ENCODE peak calls at places on chromosomes 2 and 18, in seven cellular contexts. One of them, this sample, is unnamed.

GRCh38 chr18:34926683-34927082 is 114.5 kb upstream of the MAPRE2 start:
- DNase-seq in OCI-LY7: no peak
- DNase-seq in neural progenitor cell: no peak
- DNase-seq in GM23338: no peak
- DNase-seq in hepatocyte: no peak
- DNase-seq in MM.1S: no peak
- DNase-seq in SK-N-SH: no peak
- DNase-seq in this sample: no peak

GRCh38 chr2:40721595-40721994 is 269.7 kb upstream of the SLC8A1 start:
- DNase-seq in SK-N-SH: no peak
- DNase-seq in MM.1S: no peak
- DNase-seq in OCI-LY7: no peak
- DNase-seq in neural progenitor cell: no peak
- DNase-seq in hepatocyte: no peak
- DNase-seq in GM23338: no peak
- DNase-seq in this sample: peak; percentile 84

GRCh38 chr18:9231852-9232476 is 95.4 kb downstream of the ANKRD12 start:
- DNase-seq in SK-N-SH: no peak
- DNase-seq in OCI-LY7: no peak
- DNase-seq in MM.1S: no peak
- DNase-seq in GM23338: no peak
- DNase-seq in hepatocyte: no peak
- DNase-seq in neural progenitor cell: no peak
- DNase-seq in this sample: no peak

GRCh38 chr2:149018971-149019370 is 19.5 kb upstream of the LYPD6B start:
- DNase-seq in neural progenitor cell: no peak
- DNase-seq in hepatocyte: no peak
- DNase-seq in SK-N-SH: no peak
- DNase-seq in OCI-LY7: no peak
- DNase-seq in MM.1S: no peak
- DNase-seq in GM23338: no peak
- DNase-seq in this sample: no peak

GRCh38 chr2:132489150-132489549 is 72.5 kb downstream of the GPR39 start:
- DNase-seq in OCI-LY7: no peak
- DNase-seq in SK-N-SH: no peak
- DNase-seq in hepatocyte: peak; percentile 63
- DNase-seq in MM.1S: no peak
- DNase-seq in neural progenitor cell: peak; percentile 85
- DNase-seq in GM23338: peak; percentile 73
- DNase-seq in this sample: peak; percentile 50

GRCh38 chr2:68751397-68752339 is 17.1 kb downstream of the ARHGAP25 start:
- DNase-seq in MM.1S: peak; percentile 88
- DNase-seq in hepatocyte: peak; percentile 92
- DNase-seq in neural progenitor cell: peak; percentile 92
- DNase-seq in GM23338: peak; percentile 95
- DNase-seq in SK-N-SH: peak; percentile 83
- DNase-seq in OCI-LY7: peak; percentile 93
- DNase-seq in this sample: peak; percentile 90

GRCh38 chr2:3460831-3461544 is 58.3 kb downstream of the ADI1 start:
- DNase-seq in OCI-LY7: no peak
- DNase-seq in GM23338: no peak
- DNase-seq in SK-N-SH: no peak
- DNase-seq in hepatocyte: no peak
- DNase-seq in neural progenitor cell: no peak
- DNase-seq in MM.1S: no peak
- DNase-seq in this sample: no peak

GRCh38 chr2:215756351-215756731 is 257.0 kb downstream of the MREG start:
- DNase-seq in SK-N-SH: no peak
- DNase-seq in GM23338: no peak
- DNase-seq in OCI-LY7: no peak
- DNase-seq in hepatocyte: no peak
- DNase-seq in MM.1S: no peak
- DNase-seq in neural progenitor cell: no peak
- DNase-seq in this sample: no peak

GRCh38 chr2:207239754-207240494 is 74.2 kb upstream of the KLF7 start:
- DNase-seq in OCI-LY7: no peak
- DNase-seq in MM.1S: no peak
- DNase-seq in GM23338: no peak
- DNase-seq in neural progenitor cell: no peak
- DNase-seq in SK-N-SH: no peak
- DNase-seq in hepatocyte: no peak
- DNase-seq in this sample: peak; percentile 89

GRCh38 chr2:241072151-241072550 is 29.9 kb downstream of the MTERF4 start:
- DNase-seq in OCI-LY7: no peak
- DNase-seq in MM.1S: no peak
- DNase-seq in neural progenitor cell: no peak
- DNase-seq in SK-N-SH: no peak
- DNase-seq in hepatocyte: no peak
- DNase-seq in GM23338: no peak
- DNase-seq in this sample: no peak

GRCh38 chr18:37253424-37254255 is 312.0 kb downstream of the CELF4 start:
- DNase-seq in neural progenitor cell: peak; percentile 89
- DNase-seq in GM23338: peak; percentile 85
- DNase-seq in hepatocyte: peak; percentile 89
- DNase-seq in MM.1S: peak; percentile 50
- DNase-seq in SK-N-SH: peak; percentile 83
- DNase-seq in OCI-LY7: no peak
- DNase-seq in this sample: peak; percentile 25

GRCh38 chr2:68771211-68771721 is 36.7 kb downstream of the ARHGAP25 start:
- DNase-seq in OCI-LY7: no peak
- DNase-seq in GM23338: no peak
- DNase-seq in MM.1S: no peak
- DNase-seq in SK-N-SH: no peak
- DNase-seq in hepatocyte: no peak
- DNase-seq in neural progenitor cell: no peak
- DNase-seq in this sample: no peak

GRCh38 chr18:666177-666576 is 8.7 kb downstream of the TYMS start:
- DNase-seq in GM23338: peak; percentile 61
- DNase-seq in OCI-LY7: no peak
- DNase-seq in SK-N-SH: no peak
- DNase-seq in hepatocyte: no peak
- DNase-seq in neural progenitor cell: peak; percentile 18
- DNase-seq in MM.1S: no peak
- DNase-seq in this sample: peak; percentile 16

GRCh38 chr2:223414646-223415045 is 187.5 kb downstream of the SCG2 start:
- DNase-seq in MM.1S: no peak
- DNase-seq in neural progenitor cell: no peak
- DNase-seq in GM23338: no peak
- DNase-seq in OCI-LY7: no peak
- DNase-seq in SK-N-SH: no peak
- DNase-seq in hepatocyte: peak; percentile 7
- DNase-seq in this sample: peak; percentile 73

GRCh38 chr2:37915773-37916172 is 9.3 kb upstream of the RMDN2 start:
- DNase-seq in GM23338: no peak
- DNase-seq in hepatocyte: no peak
- DNase-seq in neural progenitor cell: no peak
- DNase-seq in SK-N-SH: no peak
- DNase-seq in OCI-LY7: no peak
- DNase-seq in MM.1S: no peak
- DNase-seq in this sample: no peak

GRCh38 chr2:44686561-44686960 is 254.9 kb upstream of the SIX3 start:
- DNase-seq in SK-N-SH: no peak
- DNase-seq in MM.1S: no peak
- DNase-seq in neural progenitor cell: no peak
- DNase-seq in GM23338: no peak
- DNase-seq in hepatocyte: no peak
- DNase-seq in OCI-LY7: no peak
- DNase-seq in this sample: peak; percentile 81
- TF ChIP-seq EZH2phosphoT487 in SK-N-SH: no peak
- TF ChIP-seq EZH2phosphoT487 in MM.1S: no peak
- TF ChIP-seq EZH2phosphoT487 in neural progenitor cell: no peak
- TF ChIP-seq EZH2phosphoT487 in GM23338: no peak
- TF ChIP-seq EZH2phosphoT487 in hepatocyte: no peak
- TF ChIP-seq EZH2phosphoT487 in OCI-LY7: no peak
- TF ChIP-seq EZH2phosphoT487 in this sample: no peak

GRCh38 chr2:36407403-36407802 is 51.8 kb downstream of the CRIM1 start:
- DNase-seq in hepatocyte: no peak
- DNase-seq in GM23338: no peak
- DNase-seq in MM.1S: no peak
- DNase-seq in SK-N-SH: no peak
- DNase-seq in neural progenitor cell: no peak
- DNase-seq in OCI-LY7: no peak
- DNase-seq in this sample: no peak
- H3K4me3 ChIP-seq in hepatocyte: no peak overlapping the region
- H3K4me3 ChIP-seq in GM23338: no peak overlapping the region
- H3K4me3 ChIP-seq in MM.1S: no peak overlapping the region
- H3K4me3 ChIP-seq in SK-N-SH: no peak overlapping the region
- H3K4me3 ChIP-seq in neural progenitor cell: no peak overlapping the region
- H3K4me3 ChIP-seq in OCI-LY7: no peak overlapping the region
- H3K4me3 ChIP-seq in this sample: no peak overlapping the region

GRCh38 chr2:102094917-102095316 is 47.6 kb upstream of the IL1R1 start:
- DNase-seq in MM.1S: no peak
- DNase-seq in neural progenitor cell: no peak
- DNase-seq in SK-N-SH: no peak
- DNase-seq in GM23338: no peak
- DNase-seq in hepatocyte: peak; percentile 86
- DNase-seq in OCI-LY7: no peak
- DNase-seq in this sample: peak; percentile 97
- TF ChIP-seq EZH2phosphoT487 in MM.1S: no peak
- TF ChIP-seq EZH2phosphoT487 in neural progenitor cell: no peak
- TF ChIP-seq EZH2phosphoT487 in SK-N-SH: no peak
- TF ChIP-seq EZH2phosphoT487 in GM23338: no peak
- TF ChIP-seq EZH2phosphoT487 in hepatocyte: no peak
- TF ChIP-seq EZH2phosphoT487 in OCI-LY7: no peak
- TF ChIP-seq EZH2phosphoT487 in this sample: peak; percentile 75

GRCh38 chr18:40911582-40912254 is 1043.3 kb upstream of the PIK3C3 start:
- DNase-seq in SK-N-SH: no peak
- DNase-seq in OCI-LY7: no peak
- DNase-seq in GM23338: no peak
- DNase-seq in hepatocyte: no peak
- DNase-seq in neural progenitor cell: no peak
- DNase-seq in MM.1S: no peak
- DNase-seq in this sample: peak; percentile 55

DNA sequence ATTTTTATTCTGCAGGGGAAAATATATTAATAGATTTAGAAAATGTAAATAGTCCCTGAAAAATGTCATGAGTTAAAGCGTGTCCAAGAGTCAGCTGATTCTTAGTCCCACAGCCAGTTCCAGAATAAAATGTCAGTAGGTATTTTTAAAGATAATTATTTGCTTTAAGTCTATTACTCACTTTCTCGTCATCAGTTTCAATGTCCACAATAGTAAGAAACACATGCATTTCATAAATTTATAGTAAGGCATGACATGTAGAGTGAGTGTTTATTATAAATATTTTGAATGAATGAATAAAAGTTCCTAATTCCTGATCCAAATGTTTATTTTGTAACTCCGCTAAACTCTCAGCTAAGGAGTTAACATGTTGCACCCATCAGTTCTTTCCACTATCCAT is 1044.0 kb upstream of the PIK3C3 start:
- DNase-seq in GM23338: no peak
- DNase-seq in OCI-LY7: no peak
- DNase-seq in SK-N-SH: no peak
- DNase-seq in MM.1S: no peak
- DNase-seq in hepatocyte: no peak
- DNase-seq in neural progenitor cell: no peak
- DNase-seq in this sample: no peak
- H3K4me3 ChIP-seq in GM23338: no peak overlapping the region
- H3K4me3 ChIP-seq in OCI-LY7: no peak overlapping the region
- H3K4me3 ChIP-seq in SK-N-SH: no peak overlapping the region
- H3K4me3 ChIP-seq in MM.1S: no peak overlapping the region
- H3K4me3 ChIP-seq in hepatocyte: no peak overlapping the region
- H3K4me3 ChIP-seq in neural progenitor cell: no peak overlapping the region
- H3K4me3 ChIP-seq in this sample: no peak overlapping the region

DNA sequence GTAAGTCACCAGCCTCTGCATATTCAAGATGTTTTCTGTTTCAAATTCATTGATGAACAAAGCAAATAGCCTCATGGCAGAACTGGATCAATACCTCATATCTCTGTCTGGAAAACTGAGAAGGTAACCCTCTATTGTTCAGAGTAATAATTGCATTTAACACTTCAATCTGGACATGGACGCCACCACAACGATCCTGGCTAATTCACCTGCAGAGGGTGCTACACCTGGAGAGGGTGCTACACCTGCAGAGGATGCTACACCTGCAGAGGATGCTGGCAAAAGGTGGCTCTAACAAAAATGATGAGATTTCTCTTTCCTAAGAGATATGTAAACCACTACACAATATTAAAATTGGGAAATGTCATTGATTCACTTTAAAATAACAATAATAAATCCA is 183.1 kb upstream of the HNRNPA3 start:
- DNase-seq in neural progenitor cell: no peak
- DNase-seq in MM.1S: no peak
- DNase-seq in SK-N-SH: no peak
- DNase-seq in hepatocyte: no peak
- DNase-seq in OCI-LY7: peak; percentile 2
- DNase-seq in GM23338: peak; percentile 63
- DNase-seq in this sample: no peak
- TF ChIP-seq EZH2phosphoT487 in neural progenitor cell: no peak
- TF ChIP-seq EZH2phosphoT487 in MM.1S: no peak
- TF ChIP-seq EZH2phosphoT487 in SK-N-SH: no peak
- TF ChIP-seq EZH2phosphoT487 in hepatocyte: no peak
- TF ChIP-seq EZH2phosphoT487 in OCI-LY7: no peak
- TF ChIP-seq EZH2phosphoT487 in GM23338: no peak
- TF ChIP-seq EZH2phosphoT487 in this sample: no peak

GRCh38 chr2:82789886-82790276 is 1669.2 kb downstream of the SUCLG1 start:
- DNase-seq in neural progenitor cell: no peak
- DNase-seq in MM.1S: no peak
- DNase-seq in OCI-LY7: no peak
- DNase-seq in hepatocyte: no peak
- DNase-seq in GM23338: no peak
- DNase-seq in SK-N-SH: no peak
- DNase-seq in this sample: no peak
- H3K4me3 ChIP-seq in neural progenitor cell: no peak overlapping the region
- H3K4me3 ChIP-seq in MM.1S: no peak overlapping the region
- H3K4me3 ChIP-seq in OCI-LY7: no peak overlapping the region
- H3K4me3 ChIP-seq in hepatocyte: no peak overlapping the region
- H3K4me3 ChIP-seq in GM23338: no peak overlapping the region
- H3K4me3 ChIP-seq in SK-N-SH: no peak overlapping the region
- H3K4me3 ChIP-seq in this sample: no peak overlapping the region

GRCh38 chr2:101149241-101150192 is 1.7 kb downstream of the TBC1D8 start:
- DNase-seq in hepatocyte: peak; percentile 30
- DNase-seq in neural progenitor cell: no peak
- DNase-seq in SK-N-SH: no peak
- DNase-seq in GM23338: peak; percentile 32
- DNase-seq in MM.1S: no peak
- DNase-seq in OCI-LY7: no peak
- DNase-seq in this sample: no peak
- TF ChIP-seq EZH2phosphoT487 in hepatocyte: no peak
- TF ChIP-seq EZH2phosphoT487 in neural progenitor cell: no peak
- TF ChIP-seq EZH2phosphoT487 in SK-N-SH: no peak
- TF ChIP-seq EZH2phosphoT487 in GM23338: no peak
- TF ChIP-seq EZH2phosphoT487 in MM.1S: no peak
- TF ChIP-seq EZH2phosphoT487 in OCI-LY7: no peak
- TF ChIP-seq EZH2phosphoT487 in this sample: no peak

GRCh38 chr2:44348385-44348784 is 12.9 kb downstream of the PREPL start:
- DNase-seq in GM23338: no peak
- DNase-seq in SK-N-SH: no peak
- DNase-seq in hepatocyte: no peak
- DNase-seq in OCI-LY7: no peak
- DNase-seq in MM.1S: no peak
- DNase-seq in neural progenitor cell: no peak
- DNase-seq in this sample: peak; percentile 86
- H3K4me3 ChIP-seq in GM23338: no peak overlapping the region
- H3K4me3 ChIP-seq in SK-N-SH: no peak overlapping the region
- H3K4me3 ChIP-seq in hepatocyte: no peak overlapping the region
- H3K4me3 ChIP-seq in OCI-LY7: no peak overlapping the region
- H3K4me3 ChIP-seq in MM.1S: no peak overlapping the region
- H3K4me3 ChIP-seq in neural progenitor cell: no peak overlapping the region
- H3K4me3 ChIP-seq in this sample: peak overlapping the region; percentile 23

This sample was measured in GM23248.